ENCODE peak calls at places on chromosomes 4 and X, in four cellular contexts. X is A549, Y is OCI-LY7, J is neuronal stem cell. L is an unnamed sample.
A peak's percentile ranks its signal among the peaks of the same experiment; 100 is the strongest.

GRCh38 chr4:76673361-76673760 is 224.6 kb downstream of the SOWAHB start:
- DNase-seq in J (no peak), Y (no peak), X (no peak), L (no peak)

GRCh38 chr4:1300466-1301455 is 11.1 kb downstream of the MAEA start:
- DNase-seq in X (no peak), J (no peak), Y (no peak), L (no peak)

GRCh38 chrX:128676651-128677050 is 624.4 kb upstream of the ACTRT1 start:
- DNase-seq in X (no peak), Y (no peak), J (no peak), L (no peak)

GRCh38 chr4:26362745-26363439 is 42.1 kb downstream of the RBPJ start:
- DNase-seq in J (no peak), Y (no peak), X (no peak), L (no peak)

GRCh38 chr4:2624782-2625548 is 88.5 kb downstream of the FAM193A start:
- DNase-seq in J (no peak), Y (no peak), X (no peak), L (no peak)

GRCh38 chrX:154542723-154543424 is 3.8 kb downstream of the G6PD start:
- DNase-seq in X (peak; percentile 55), Y (no peak), J (no peak), L (no peak)

GRCh38 chr4:153555730-153556440 is 89.7 kb downstream of the TMEM131L start:
- DNase-seq in X (no peak), Y (no peak), J (no peak), L (no peak)

GRCh38 chrX:139172731-139173130 is 357.8 kb upstream of the F9 start:
- DNase-seq in Y (no peak), J (no peak), X (no peak), L (no peak)

GRCh38 chr4:19983072-19983471 is 268.6 kb upstream of the SLIT2 start:
- DNase-seq in X (no peak), J (no peak), Y (no peak), L (no peak)

GRCh38 chr4:101356928-101357327 is 9.6 kb upstream of the PPP3CA start:
- DNase-seq in X (peak; percentile 28), Y (no peak), J (no peak), L (no peak)

GRCh38 chr4:147582386-147583077 is 34.7 kb upstream of the TMEM184C start:
- DNase-seq in Y (no peak), X (no peak), J (no peak), L (no peak)

GRCh38 chr4:39555472-39555871 is 28.2 kb upstream of the UGDH start:
- DNase-seq in J (no peak), Y (no peak), X (no peak), L (no peak)

GRCh38 chrX:23503835-23504539 is 163.3 kb upstream of the PRDX4 start:
- DNase-seq in J (no peak), Y (no peak), X (peak; percentile 51), L (no peak)

GRCh38 chrX:110436497-110436896 is 77.8 kb downstream of the RTL9 start:
- DNase-seq in X (no peak), Y (no peak), J (no peak), L (no peak)

GRCh38 chrX:2928583-2929434 is at the start of gene ARSD:
- DNase-seq in X (peak; percentile 73), Y (no peak), J (peak; percentile 71), L (peak; percentile 61)

GRCh38 chrX:84187501-84188319 is at the start of gene RPS6KA6:
- DNase-seq in X (peak; percentile 17), J (peak; percentile 49), Y (no peak), L (no peak)

GRCh38 chrX:19373034-19373891 is 29.5 kb downstream of the PDHA1 start:
- DNase-seq in Y (no peak), X (no peak), J (no peak), L (no peak)

GRCh38 chr4:113511944-113512343 is 249.6 kb downstream of the CAMK2D start:
- DNase-seq in Y (no peak), X (no peak), J (no peak), L (no peak)

GRCh38 chr4:57064811-57065711 is 45.1 kb downstream of the IGFBP7 start:
- DNase-seq in X (peak; percentile 41), Y (no peak), J (no peak), L (no peak)

GRCh38 chr4:55216871-55217635 is 91.7 kb upstream of the KDR start:
- DNase-seq in X (no peak), Y (no peak), J (no peak), L (no peak)

GRCh38 chr4:174120446-174121142 is 162.9 kb downstream of the FBXO8 start:
- DNase-seq in X (peak; percentile 19), J (peak; percentile 64), Y (peak; percentile 50), L (peak; percentile 41)

GRCh38 chrX:31608651-31609050 is 536.8 kb upstream of the FTHL17 start:
- DNase-seq in J (no peak), X (no peak), Y (no peak), L (no peak)

GRCh38 chrX:74371823-74372222 is 49.5 kb upstream of the SLC16A2 start:
- DNase-seq in J (no peak), X (no peak), Y (no peak), L (no peak)

GRCh38 chrX:48891402-48892288 is 5.9 kb downstream of the TIMM17B start:
- DNase-seq in Y (peak; percentile 67), J (peak; percentile 66), X (peak; percentile 76), L (no peak)

GRCh38 chr4:26860922-26861433 is 337 bp downstream of the STIM2 start:
- DNase-seq in Y (peak; percentile 76), X (no peak), J (peak; percentile 65), L (no peak)

GRCh38 chr4:80434238-80434637 is 98.7 kb downstream of the CFAP299 start:
- DNase-seq in X (no peak), Y (peak; percentile 29), J (no peak), L (no peak)

GRCh38 chr4:151263455-151263854 is 13.5 kb upstream of the PRSS48 start:
- DNase-seq in J (no peak), Y (no peak), X (no peak), L (no peak)

GRCh38 chr4:37000281-37000680 is 244.3 kb upstream of the NWD2 start:
- DNase-seq in J (no peak), Y (no peak), X (no peak), L (no peak)

GRCh38 chr4:77701111-77701510 is 95.5 kb downstream of the CXCL13 start:
- DNase-seq in X (no peak), Y (no peak), J (no peak), L (no peak)

GRCh38 chr4:111126340-111126739 is 503.5 kb upstream of the PITX2 start:
- DNase-seq in Y (no peak), X (no peak), J (no peak), L (no peak)

GRCh38 chr4:140645196-140645595 is 76.4 kb upstream of the UCP1 start:
- DNase-seq in J (no peak), X (no peak), Y (no peak), L (no peak)

GRCh38 chr4:108191269-108191914 is 22.7 kb upstream of the LEF1 start:
- DNase-seq in X (no peak), J (no peak), Y (no peak), L (no peak)

DNA sequence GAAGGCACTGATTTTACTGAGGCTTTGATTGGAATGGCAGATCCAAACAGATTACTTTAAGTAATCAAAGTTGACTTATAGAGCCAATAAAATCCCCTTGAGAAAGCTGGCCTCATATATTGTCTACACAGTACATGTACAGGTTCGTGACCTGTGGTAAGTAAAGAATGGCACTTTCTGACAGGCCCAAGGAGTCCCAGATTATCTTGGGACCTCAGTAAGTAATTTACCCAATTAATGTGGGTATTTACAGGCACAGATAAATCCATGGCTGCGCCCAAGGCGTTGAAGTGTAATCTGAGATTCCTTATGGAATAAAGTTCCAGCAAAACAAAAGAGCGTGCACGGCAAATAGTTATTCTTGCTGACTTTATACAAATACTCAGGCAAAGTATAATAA is 62.4 kb downstream of the PAGE2 start:
- DNase-seq in Y (no peak), X (no peak), J (no peak), L (no peak)
- H3K4me3 ChIP-seq in Y (no peak overlapping the region), X (no peak overlapping the region), J (no peak overlapping the region), L (no peak overlapping the region)

GRCh38 chrX:140713174-140713539 is 3.6 kb downstream of the LINC00632 start:
- DNase-seq in J (no peak), X (no peak), Y (no peak), L (no peak)
- H3K4me3 ChIP-seq in J (no peak overlapping the region), X (peak overlapping the region; percentile 29), Y (no peak overlapping the region), L (no peak overlapping the region)

GRCh38 chr4:6779667-6780565 is 2.6 kb upstream of the KIAA0232 start:
- DNase-seq in J (peak; percentile 29), X (no peak), Y (no peak), L (no peak)
- H3K4me3 ChIP-seq in J (no peak overlapping the region), X (no peak overlapping the region), Y (no peak overlapping the region), L (no peak overlapping the region)

GRCh38 chr4:22515888-22516541 is at the start of gene ADGRA3:
- DNase-seq in X (peak; percentile 50), Y (no peak), J (peak; percentile 80), L (no peak)
- H3K4me3 ChIP-seq in X (peak within 1 kb of the TSS; percentile 71), Y (no peak within 1 kb of the TSS), J (peak within 1 kb of the TSS; percentile 96), L (peak within 1 kb of the TSS; percentile 81)

GRCh38 chr4:88599298-88599697 is 7.0 kb downstream of the HERC3 start:
- DNase-seq in X (no peak), J (no peak), Y (no peak), L (no peak)
- H3K4me3 ChIP-seq in X (no peak overlapping the region), J (no peak overlapping the region), Y (no peak overlapping the region), L (no peak overlapping the region)

GRCh38 chr4:41611881-41612871 is 74.2 kb downstream of the LIMCH1 start:
- DNase-seq in X (no peak), J (peak; percentile 52), Y (no peak), L (no peak)
- H3K4me3 ChIP-seq in X (no peak overlapping the region), J (no peak overlapping the region), Y (no peak overlapping the region), L (no peak overlapping the region)

DNA sequence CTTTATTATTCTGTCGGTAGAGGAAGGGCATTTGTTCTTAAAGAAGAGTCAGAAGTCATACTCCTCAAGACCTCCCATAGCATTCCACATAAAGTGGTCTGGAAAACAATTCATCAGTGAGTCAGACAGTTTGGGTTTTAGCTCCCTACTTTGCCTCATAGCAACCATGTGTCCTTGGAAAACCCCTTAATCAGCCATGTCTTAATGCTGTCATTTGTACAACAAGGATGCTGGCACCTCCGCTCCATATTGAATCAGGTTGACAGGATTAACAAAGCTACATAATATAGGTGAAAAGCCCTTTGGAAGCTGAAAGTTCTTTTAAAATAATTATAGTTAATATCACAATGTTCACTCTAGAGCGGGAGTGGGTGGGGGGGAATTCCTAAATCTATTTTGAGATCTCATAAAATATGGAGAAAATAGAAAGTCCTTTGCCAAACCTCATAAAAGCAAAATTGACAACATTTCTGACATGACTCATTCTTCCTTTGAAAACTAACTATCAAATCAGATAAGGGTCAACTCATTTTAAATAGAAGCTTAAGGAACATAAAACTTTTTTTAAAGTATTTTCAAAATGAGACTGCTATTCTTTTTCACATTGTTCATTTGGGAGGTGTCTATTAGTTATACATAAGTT is 37.3 kb upstream of the GUCY1A1 start:
- DNase-seq in Y (no peak), X (no peak), J (no peak), L (no peak)
- H3K4me3 ChIP-seq in Y (no peak overlapping the region), X (no peak overlapping the region), J (no peak overlapping the region), L (no peak overlapping the region)

GRCh38 chr4:186724048-186724860 is 598 bp upstream of the FAT1 start:
- DNase-seq in J (peak; percentile 57), Y (no peak), X (peak; percentile 18), L (no peak)
- H3K4me3 ChIP-seq in J (peak overlapping the region; percentile 98), Y (no peak overlapping the region), X (peak overlapping the region; percentile 67), L (peak overlapping the region; percentile 66)

DNA sequence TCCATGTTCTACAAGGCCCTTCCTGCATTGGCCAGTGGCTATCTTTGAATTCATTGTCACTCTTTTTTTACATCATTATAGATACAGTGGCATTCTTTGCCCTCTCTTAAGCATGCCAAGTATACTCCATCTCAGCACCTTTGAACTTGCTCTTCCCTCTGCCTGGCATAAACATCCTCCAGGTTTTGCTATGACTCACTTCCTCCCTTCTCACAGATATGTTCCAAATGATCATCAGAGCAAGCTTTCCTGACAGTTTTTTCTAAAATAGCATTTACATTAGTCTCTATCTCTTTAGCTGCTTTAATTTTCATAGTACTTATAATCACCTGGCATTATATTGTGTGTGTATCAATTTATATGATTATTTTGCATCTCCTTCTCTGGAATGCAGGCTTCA is 553.3 kb upstream of the MAGEB2 start:
- DNase-seq in Y (no peak), X (peak; percentile 38), J (no peak), L (no peak)
- H3K4me3 ChIP-seq in Y (no peak overlapping the region), X (no peak overlapping the region), J (no peak overlapping the region), L (no peak overlapping the region)

L was measured in iPS DF 6.9.